ENCODE peak calls at places on chromosome 5, in four cellular contexts. P, O, M and U are unnamed samples. For H3K4me1, the result is how much of the 10 kb centered on the place peaks cover.

GRCh38 chr5:14351845-14352712 is 208.9 kb downstream of the TRIO start:
- DNase-seq in O (peak), P (peak), M (peak), U (peak)

GRCh38 chr5:994272-994607 is 14.4 kb upstream of the NKD2 start:
- DNase-seq in O (no peak), P (no peak), M (no peak), U (no peak)

GRCh38 chr5:115807654-115808052 is 8.8 kb downstream of the CDO1 start:
- DNase-seq in P (no peak), M (no peak), O (no peak), U (no peak)

GRCh38 chr5:32225445-32225844 is 51.3 kb upstream of the GOLPH3 start:
- DNase-seq in O (peak), P (no peak), M (no peak), U (no peak)

GRCh38 chr5:124908603-124909451 is 162.4 kb upstream of the ZNF608 start:
- DNase-seq in O (no peak), M (peak), P (peak), U (no peak)

GRCh38 chr5:100757618-100758017 is 145.5 kb downstream of the ST8SIA4 start:
- DNase-seq in M (no peak), O (no peak), P (no peak), U (no peak)

GRCh38 chr5:39424751-39425524 is at the start of gene DAB2:
- DNase-seq in O (peak), M (peak), P (peak), U (peak)

GRCh38 chr5:29113516-29113915 is 2075.1 kb upstream of the CDH9 start:
- DNase-seq in P (no peak), O (no peak), M (no peak), U (no peak)

GRCh38 chr5:120684213-120684612 is 220.1 kb downstream of the PRR16 start:
- DNase-seq in P (no peak), O (no peak), M (no peak), U (no peak)

GRCh38 chr5:638501-639252 is 26.5 kb downstream of the CEP72 start:
- DNase-seq in P (no peak), M (no peak), O (no peak), U (no peak)

GRCh38 chr5:74174366-74174765 is 466.2 kb downstream of the ENC1 start:
- DNase-seq in O (no peak), M (no peak), P (no peak), U (no peak)

GRCh38 chr5:42718591-42718990 is 38.0 kb upstream of the CCDC152 start:
- DNase-seq in P (no peak), O (no peak), M (no peak), U (no peak)

GRCh38 chr5:97452646-97453045 is 269.6 kb upstream of the RIOK2 start:
- DNase-seq in M (no peak), P (no peak), O (no peak), U (no peak)

GRCh38 chr5:38104497-38105230 is 153.7 kb upstream of the EGFLAM start:
- DNase-seq in M (peak), P (no peak), O (no peak), U (no peak)

GRCh38 chr5:120463991-120464626 is at the start of gene PRR16:
- DNase-seq in P (peak), O (peak), M (peak), U (peak)

GRCh38 chr5:560792-561166 is 36.5 kb upstream of the SLC9A3 start:
- DNase-seq in M (no peak), O (peak), P (no peak), U (peak)

GRCh38 chr5:95727764-95728191 is 3.4 kb upstream of the RHOBTB3 start:
- DNase-seq in P (no peak), M (no peak), O (no peak), U (no peak)

GRCh38 chr5:176743136-176743827 is 67.1 kb upstream of the UNC5A start:
- DNase-seq in O (no peak), M (peak), P (no peak), U (no peak)

GRCh38 chr5:52943285-52943684 is 45.9 kb upstream of the ITGA2 start:
- DNase-seq in M (no peak), O (no peak), P (no peak), U (no peak)

GRCh38 chr5:109907751-109908150 is 218.0 kb downstream of the MAN2A1 start:
- DNase-seq in M (no peak), P (no peak), O (no peak), U (no peak)

GRCh38 chr5:95583992-95584391 is 29.1 kb downstream of the ARSK start:
- DNase-seq in P (no peak), O (no peak), M (no peak), U (no peak)

GRCh38 chr5:170136493-170136892 is 30.8 kb downstream of the FOXI1 start:
- DNase-seq in P (no peak), O (no peak), M (no peak), U (no peak)

GRCh38 chr5:74538206-74538661 is 102.3 kb downstream of the ENC1 start:
- DNase-seq in M (no peak), P (no peak), O (peak), U (peak)

GRCh38 chr5:113663879-113664278 is 150.4 kb downstream of the YTHDC2 start:
- DNase-seq in M (peak), O (no peak), P (peak), U (no peak)

GRCh38 chr5:112366987-112367386 is 52.1 kb downstream of the EPB41L4A start:
- DNase-seq in M (peak), P (no peak), O (no peak), U (no peak)

GRCh38 chr5:89236900-89237299 is 353.9 kb upstream of the MEF2C start:
- DNase-seq in P (no peak), O (no peak), M (no peak), U (no peak)

GRCh38 chr5:132802044-132802684 is 10.9 kb upstream of the SOWAHA start:
- DNase-seq in P (no peak), O (no peak), M (no peak), U (no peak)

GRCh38 chr5:66540078-66540477 is 56.1 kb upstream of the MAST4 start:
- DNase-seq in O (no peak), P (no peak), M (no peak), U (no peak)

GRCh38 chr5:139664273-139664693 is 16.1 kb downstream of the CXXC5 start:
- DNase-seq in O (peak), M (no peak), P (no peak), U (no peak)

GRCh38 chr5:42912184-42912766 is 100.6 kb upstream of the SELENOP start:
- DNase-seq in P (no peak), O (no peak), M (peak), U (no peak)

GRCh38 chr5:138972836-138973235 is 97.7 kb upstream of the LRRTM2 start:
- DNase-seq in O (no peak), M (peak), P (no peak), U (no peak)

GRCh38 chr5:14237313-14238086 is 94.4 kb downstream of the TRIO start:
- DNase-seq in O (no peak), M (no peak), P (no peak), U (no peak)

GRCh38 chr5:36436306-36436705 is 134.6 kb upstream of the RANBP3L start:
- DNase-seq in P (no peak), O (no peak), M (no peak), U (no peak)

GRCh38 chr5:146906803-146907202 is 28.2 kb upstream of the PPP2R2B start:
- DNase-seq in O (no peak), M (peak), P (no peak), U (no peak)

GRCh38 chr5:57538341-57538955 is 55.8 kb upstream of the ACTBL2 start:
- DNase-seq in O (no peak), P (no peak), M (no peak), U (no peak)

GRCh38 chr5:56616454-56617160 is 198.7 kb upstream of the MAP3K1 start:
- DNase-seq in M (no peak), P (no peak), O (no peak), U (no peak)

GRCh38 chr5:79973511-79973910 is 17.6 kb downstream of the MTX3 start:
- DNase-seq in M (peak), P (no peak), O (no peak), U (no peak)

GRCh38 chr5:14816999-14817761 is 54.4 kb downstream of the ANKH start:
- DNase-seq in M (no peak), P (no peak), O (no peak), U (peak)

GRCh38 chr5:106489004-106489403 is 1181.7 kb downstream of the EFNA5 start:
- DNase-seq in P (no peak), M (no peak), O (no peak), U (no peak)

GRCh38 chr5:83253731-83254130 is 176.4 kb downstream of the XRCC4 start:
- DNase-seq in O (no peak), M (no peak), P (no peak), U (no peak)

DNA sequence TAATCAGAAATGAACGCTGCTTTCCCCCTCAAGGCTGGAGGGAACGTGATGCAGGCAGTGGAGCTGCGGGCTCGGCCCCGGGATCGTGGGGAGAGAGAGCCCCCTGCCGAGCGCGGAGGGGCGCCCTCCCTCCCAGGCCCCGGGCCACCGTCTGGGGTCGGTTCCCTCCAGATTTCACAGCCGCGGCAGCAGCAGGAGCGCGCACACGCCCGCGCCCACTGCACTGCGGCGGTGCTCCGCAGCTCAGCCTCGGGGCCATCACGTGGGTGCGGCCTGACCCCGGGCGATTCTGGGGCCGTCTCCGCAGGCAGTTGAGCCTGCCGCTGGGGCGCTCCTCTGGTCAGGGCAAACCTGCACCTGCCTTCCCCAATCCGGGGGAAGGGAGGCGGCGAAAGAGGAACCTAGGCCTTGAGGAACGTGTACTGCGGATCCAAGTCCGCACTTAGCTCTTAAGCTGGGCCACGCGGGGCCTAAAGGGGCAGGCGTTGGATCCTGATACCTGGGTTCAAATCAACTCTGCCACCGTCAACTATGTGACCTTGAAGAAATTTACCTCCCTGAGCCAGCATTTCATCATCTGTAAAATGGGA is 9.4 kb upstream of the DELE1 start:
- DNase-seq in O (peak), M (peak), P (peak), U (peak)
- TF ChIP-seq CTCF in O (no peak), M (peak), P (no peak), U (no peak)

GRCh38 chr5:59897075-59897474 is 3.5 kb upstream of the PDE4D start:
- DNase-seq in P (no peak), O (no peak), M (no peak), U (no peak)

GRCh38 chr5:59893061-59893435 is 478 bp downstream of the PDE4D start:
- DNase-seq in O (no peak), M (peak), P (no peak), U (no peak)

DNA sequence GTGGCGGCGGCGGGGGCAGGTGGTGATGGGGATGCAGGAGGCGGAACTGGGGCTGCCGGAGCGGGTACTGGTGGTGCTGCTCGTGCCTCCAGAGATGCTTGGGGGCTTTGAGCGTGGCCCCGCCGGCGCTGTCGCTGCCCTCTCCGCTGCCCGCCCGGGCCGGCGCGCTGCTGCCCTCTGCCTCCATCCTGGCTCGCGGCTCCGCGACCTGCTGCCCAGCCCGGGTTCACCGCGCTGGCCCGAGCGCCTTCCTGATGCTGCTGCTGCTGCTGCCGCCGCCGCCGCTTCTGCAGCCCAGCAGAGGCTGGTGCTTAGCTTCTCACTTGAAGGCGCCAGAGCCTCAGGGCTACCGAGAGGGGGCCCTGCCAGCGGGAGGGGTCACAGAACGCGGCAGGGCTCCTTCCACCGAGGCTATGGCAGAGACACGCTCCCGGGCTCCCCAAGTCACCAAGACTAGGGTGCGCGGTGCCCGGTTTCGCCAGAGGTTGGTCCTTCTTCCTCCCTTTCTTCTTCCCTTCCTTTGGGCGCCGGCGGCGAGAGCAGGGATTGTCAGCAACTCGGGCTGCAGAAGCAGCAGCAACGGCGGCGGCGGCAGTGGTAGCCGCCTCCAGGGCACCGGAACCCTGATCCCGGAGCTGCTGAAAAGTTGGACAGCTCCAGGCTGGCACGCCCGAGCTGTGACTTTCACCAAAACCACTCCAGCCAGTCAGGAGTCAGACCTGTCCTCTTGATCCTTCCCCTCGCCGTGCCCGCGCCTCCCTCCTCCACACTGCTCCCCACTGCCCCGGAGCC is at the start of gene PDE4D:
- DNase-seq in M (peak), P (peak), O (peak), U (peak)
- H3K4me3 ChIP-seq in M (peak), P (no peak), O (peak), U (peak)

DNA sequence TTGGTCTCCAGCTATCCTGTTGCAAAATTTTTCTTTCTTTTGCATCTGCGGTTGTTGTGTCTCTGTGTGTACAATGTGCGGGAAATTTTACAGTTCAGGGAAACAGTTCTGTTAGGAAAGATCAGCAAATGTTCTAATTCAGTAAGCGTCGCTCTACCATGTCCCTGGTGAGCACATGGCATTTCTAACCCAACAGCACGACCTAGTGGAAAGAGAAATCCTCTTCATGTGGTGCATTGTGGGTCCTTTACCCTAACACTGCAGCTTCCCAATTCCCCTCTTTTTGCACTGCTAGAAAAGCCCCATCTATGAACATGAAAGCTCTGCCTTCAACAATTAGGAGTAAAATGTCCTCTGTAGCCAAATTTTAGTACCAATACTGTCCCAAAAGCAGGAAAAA is 974.2 kb upstream of the CDH9 start:
- DNase-seq in M (no peak), O (no peak), P (no peak), U (no peak)
- H3K4me1 ChIP-seq in M (under half), O (under half), P (under half), U (under half)

GRCh38 chr5:119267958-119268386 is 87.8 kb upstream of the TNFAIP8 start:
- DNase-seq in M (peak), P (peak), O (peak), U (peak)
- TF ChIP-seq CTCF in M (no peak), P (peak), O (peak), U (peak)

DNA sequence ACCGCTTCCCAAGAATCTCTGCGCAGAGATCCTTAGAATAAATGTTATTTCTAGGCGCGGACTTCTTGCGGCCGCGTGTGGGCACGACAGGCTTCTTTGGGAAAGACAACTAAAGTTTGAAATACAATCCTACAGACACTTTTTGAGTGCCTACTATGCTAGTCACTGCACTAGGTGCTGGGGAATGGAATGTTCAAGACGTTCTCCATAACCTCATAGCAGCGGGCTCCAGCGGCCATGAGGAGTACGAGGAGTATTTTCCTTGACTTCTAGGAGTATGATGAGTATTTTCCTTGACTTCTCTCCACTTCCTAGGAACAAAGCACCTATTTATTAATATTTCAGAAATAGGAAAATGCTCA is 636 bp upstream of the PWWP2A start:
- DNase-seq in P (no peak), O (no peak), M (no peak), U (no peak)
- H3K4me3 ChIP-seq in P (no peak), O (no peak), M (no peak), U (peak)

GRCh38 chr5:131392461-131393095 is 128.7 kb downstream of the CDC42SE2 start:
- DNase-seq in M (no peak), O (no peak), P (no peak), U (no peak)

GRCh38 chr5:131396882-131397281 is 133.0 kb downstream of the CDC42SE2 start:
- DNase-seq in P (no peak), M (no peak), O (no peak), U (no peak)

GRCh38 chr5:131396015-131396414 is 132.2 kb downstream of the CDC42SE2 start:
- DNase-seq in M (no peak), P (no peak), O (no peak), U (no peak)

GRCh38 chr5:131393498-131393968 is 129.7 kb downstream of the CDC42SE2 start:
- DNase-seq in P (no peak), M (no peak), O (no peak), U (no peak)

GRCh38 chr5:131394128-131394527 is 130.3 kb downstream of the CDC42SE2 start:
- DNase-seq in P (no peak), M (no peak), O (no peak), U (no peak)
- H3K4me1 ChIP-seq in P (under half), M (under half), O (under half), U (under half)

GRCh38 chr5:179769276-179769675 is 24.5 kb upstream of the LTC4S start:
- DNase-seq in M (no peak), O (no peak), P (no peak), U (peak)

GRCh38 chr5:179765400-179765799 is 28.4 kb upstream of the LTC4S start:
- DNase-seq in M (no peak), P (no peak), O (no peak), U (peak)

GRCh38 chr5:179768326-179769085 is 25.3 kb upstream of the LTC4S start:
- DNase-seq in P (no peak), M (peak), O (no peak), U (no peak)

GRCh38 chr5:179766021-179766725 is 27.6 kb upstream of the LTC4S start:
- DNase-seq in M (no peak), O (no peak), P (no peak), U (no peak)

DNA sequence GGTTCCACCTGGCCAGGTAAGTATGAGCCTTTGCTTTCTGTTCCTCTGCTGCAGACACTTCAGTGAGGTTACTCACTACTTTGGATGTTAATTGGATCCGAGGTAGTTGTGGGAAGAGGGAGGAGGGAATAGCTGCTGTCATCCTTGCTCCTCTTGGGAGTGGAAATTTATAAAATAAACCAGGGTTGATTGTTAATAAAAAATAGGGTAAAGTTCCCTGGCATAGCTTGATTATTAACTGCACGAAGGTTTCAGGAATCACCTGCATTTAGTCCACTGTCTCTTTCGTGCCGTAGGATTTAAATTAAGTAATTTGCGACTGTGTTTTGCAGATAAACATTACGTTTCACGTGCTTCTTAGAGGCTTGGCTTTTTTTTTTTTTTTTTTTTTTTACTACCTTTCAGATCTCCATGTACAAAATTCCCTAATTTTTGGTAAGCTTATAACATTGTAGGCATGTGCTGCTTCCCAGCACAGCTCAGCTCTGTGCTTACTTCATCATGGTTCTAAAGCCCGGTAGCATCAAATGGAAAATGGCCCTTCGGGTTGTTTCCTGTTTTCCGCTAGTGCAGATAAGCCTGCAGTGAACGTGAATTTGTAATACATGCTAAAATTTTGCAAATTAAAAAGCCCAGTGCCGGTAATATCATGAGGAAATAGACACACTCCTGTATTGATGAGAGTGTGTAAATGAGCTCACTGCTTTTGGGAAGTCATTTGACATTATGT is 26.9 kb upstream of the LTC4S start:
- DNase-seq in P (no peak), O (no peak), M (no peak), U (no peak)
- TF ChIP-seq CTCF in P (no peak), O (no peak), M (no peak), U (no peak)